ENCODE peak calls at places on chromosomes 1 and 21, in six cellular contexts. Y is small intestine, C is cardiac muscle cell, Q is Peyer's patch, H is fibroblast of lung, J is kidney. Z is an unnamed sample.

GRCh38 chr1:207885129-207886032 is 25.5 kb downstream of the CD34 start:
- DNase-seq in J (peak; percentile 92), Y (peak; percentile 80), C (peak; percentile 88), Q (peak; percentile 77), H (peak; percentile 72), Z (peak; percentile 69)

GRCh38 chr1:239361403-239361802 is 25.0 kb upstream of the CHRM3 start:
- DNase-seq in C (no peak), H (peak; percentile 98), J (no peak), Y (peak; percentile 20), Q (no peak), Z (no peak)

GRCh38 chr21:17352937-17353655 is 159.7 kb upstream of the CXADR start:
- DNase-seq in H (no peak), J (no peak), Q (no peak), Y (no peak), C (no peak), Z (no peak)

GRCh38 chr1:6918286-6918907 is 133.1 kb downstream of the CAMTA1 start:
- DNase-seq in J (peak; percentile 60), H (peak; percentile 74), Q (no peak), Y (no peak), C (no peak), Z (no peak)

GRCh38 chr1:186152227-186152944 is 222.7 kb downstream of the TPR start:
- DNase-seq in Y (no peak), Q (no peak), J (no peak), C (no peak), H (peak; percentile 83), Z (no peak)

GRCh38 chr1:11098931-11099309 is 749 bp downstream of the EXOSC10 start:
- DNase-seq in H (no peak), J (no peak), C (no peak), Y (no peak), Q (no peak), Z (no peak)

GRCh38 chr21:37566790-37567725 is 200.5 kb downstream of the DYRK1A start:
- DNase-seq in H (no peak), Y (peak; percentile 24), C (no peak), Q (no peak), J (no peak), Z (no peak)

GRCh38 chr21:39180429-39181019 is 2.7 kb downstream of the PSMG1 start:
- DNase-seq in Q (no peak), Y (no peak), C (no peak), J (no peak), H (no peak), Z (no peak)

GRCh38 chr1:246691622-246692495 is 32.4 kb upstream of the SCCPDH start:
- DNase-seq in Y (no peak), Q (no peak), C (no peak), J (no peak), H (peak; percentile 14), Z (no peak)

GRCh38 chr1:6517435-6517851 is 26.0 kb upstream of the PLEKHG5 start:
- DNase-seq in C (no peak), H (no peak), J (peak; percentile 26), Q (no peak), Y (no peak), Z (no peak)

GRCh38 chr1:109148838-109149555 is 35.1 kb downstream of the ELAPOR1 start:
- DNase-seq in H (no peak), Y (peak; percentile 34), C (no peak), J (no peak), Q (no peak), Z (no peak)

GRCh38 chr1:109151146-109151545 is 37.2 kb downstream of the ELAPOR1 start:
- DNase-seq in H (peak; percentile 72), Y (peak; percentile 80), J (peak; percentile 69), C (peak; percentile 16), Q (no peak), Z (no peak)

GRCh38 chr1:109149874-109150601 is 36.1 kb downstream of the ELAPOR1 start:
- DNase-seq in Q (no peak), Y (peak; percentile 38), H (no peak), C (no peak), J (no peak), Z (no peak)

GRCh38 chr1:109151591-109151990 is 37.7 kb downstream of the ELAPOR1 start:
- DNase-seq in H (no peak), Q (no peak), J (no peak), Y (no peak), C (no peak), Z (no peak)

DNA sequence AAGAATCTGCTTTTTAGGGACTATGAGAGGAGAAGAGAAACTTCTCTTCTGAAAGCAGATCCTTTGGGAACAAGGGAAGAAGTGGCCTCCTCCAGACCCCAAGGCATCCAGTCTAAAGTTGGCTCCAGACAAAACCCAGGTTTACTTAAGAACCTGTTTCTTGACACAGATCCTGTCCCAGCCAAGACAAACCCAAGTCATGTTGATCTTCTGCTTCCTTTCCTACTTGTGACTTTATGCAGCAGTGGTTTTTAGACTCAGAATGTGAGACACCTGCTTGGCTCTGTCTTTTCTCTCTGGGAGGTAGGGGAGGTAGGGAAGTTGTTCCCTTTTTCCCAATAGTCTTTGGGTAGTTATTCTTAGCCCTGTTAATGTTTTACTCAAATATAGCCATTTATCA is 38.3 kb downstream of the ELAPOR1 start:
- DNase-seq in Q (no peak), Y (peak; percentile 36), C (no peak), H (no peak), J (no peak), Z (no peak)
- H3K9me3 ChIP-seq in Q (no peaks in the 10 kb centered on the region), Y (no peaks in the 10 kb centered on the region), C (no peaks in the 10 kb centered on the region), H (no peaks in the 10 kb centered on the region), J (no peaks in the 10 kb centered on the region), Z (no peaks in the 10 kb centered on the region)

GRCh38 chr1:26119892-26120608 is 8.4 kb downstream of the PDIK1L start:
- DNase-seq in C (no peak), Y (no peak), H (no peak), J (no peak), Q (no peak), Z (no peak)
- H3K27ac ChIP-seq in C (peak overlapping the region; percentile 48), Y (no peak overlapping the region), H (no peak overlapping the region), J (no peak overlapping the region), Q (no peak overlapping the region), Z (no peak overlapping the region)

DNA sequence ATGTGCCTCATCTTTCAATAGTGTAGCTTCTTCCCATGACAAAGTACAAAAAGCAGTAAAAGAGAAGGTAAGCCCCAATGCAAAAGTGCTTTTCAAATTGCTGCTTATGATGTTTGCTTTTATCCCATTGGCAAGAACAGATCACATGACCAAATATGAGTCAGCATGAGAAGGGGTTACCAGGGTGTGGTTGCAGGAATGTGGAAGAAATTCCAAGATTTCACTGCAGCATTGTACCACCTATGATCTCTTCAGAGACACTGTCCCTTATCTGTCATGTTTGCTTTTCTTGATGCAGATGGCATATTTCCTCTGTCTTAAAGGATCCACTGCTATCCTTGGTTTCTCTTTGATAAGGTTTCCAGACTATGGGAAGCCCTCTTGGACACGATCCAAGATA is 1006.9 kb upstream of the PRMT6 start:
- DNase-seq in C (no peak), Y (no peak), Q (no peak), J (no peak), H (no peak), Z (no peak)
- H3K9me3 ChIP-seq in C (no peaks in the 10 kb centered on the region), Y (no peaks in the 10 kb centered on the region), Q (no peaks in the 10 kb centered on the region), J (no peaks in the 10 kb centered on the region), H (no peaks in the 10 kb centered on the region), Z (no peaks in the 10 kb centered on the region)

GRCh38 chr1:154964359-154964758 is 2.8 kb upstream of the PYGO2 start:
- DNase-seq in Q (no peak), C (no peak), H (no peak), Y (no peak), J (peak; percentile 8), Z (no peak)
- H3K27ac ChIP-seq in Q (no peak overlapping the region), C (peak overlapping the region; percentile 36), H (no peak overlapping the region), Y (peak overlapping the region; percentile 39), J (no peak overlapping the region), Z (no peak overlapping the region)

DNA sequence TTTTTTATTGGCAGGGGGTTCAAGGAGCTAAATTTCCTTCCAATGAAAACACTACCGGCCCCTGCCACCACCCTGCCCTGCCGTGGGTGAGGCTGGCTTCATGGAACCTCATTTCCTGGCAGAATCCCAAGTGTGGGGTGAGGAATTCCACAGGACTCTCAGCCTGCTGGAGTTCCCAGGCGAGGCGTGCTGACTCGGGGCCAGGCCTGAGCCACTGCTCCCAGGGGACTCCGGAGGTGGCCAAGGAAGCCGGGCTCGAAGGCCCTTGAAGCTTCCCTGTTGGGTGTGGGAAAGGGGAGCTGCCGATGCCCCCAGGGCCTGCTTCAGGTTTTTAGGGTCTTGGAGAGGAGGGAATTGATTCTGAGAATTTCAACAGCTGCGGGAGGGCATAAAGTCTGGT is 95.3 kb upstream of the ACTRT2 start:
- DNase-seq in Y (no peak), C (no peak), H (no peak), Q (no peak), J (no peak), Z (no peak)
- H3K9me3 ChIP-seq in Y (no peaks in the 10 kb centered on the region), C (peaks cover 3% of the 10 kb centered on the region), H (no peaks in the 10 kb centered on the region), Q (no peaks in the 10 kb centered on the region), J (no peaks in the 10 kb centered on the region), Z (no peaks in the 10 kb centered on the region)

GRCh38 chr21:28280611-28281010 is 712.1 kb downstream of the LTN1 start:
- DNase-seq in H (no peak), Q (no peak), Y (no peak), J (no peak), C (no peak), Z (no peak)

DNA sequence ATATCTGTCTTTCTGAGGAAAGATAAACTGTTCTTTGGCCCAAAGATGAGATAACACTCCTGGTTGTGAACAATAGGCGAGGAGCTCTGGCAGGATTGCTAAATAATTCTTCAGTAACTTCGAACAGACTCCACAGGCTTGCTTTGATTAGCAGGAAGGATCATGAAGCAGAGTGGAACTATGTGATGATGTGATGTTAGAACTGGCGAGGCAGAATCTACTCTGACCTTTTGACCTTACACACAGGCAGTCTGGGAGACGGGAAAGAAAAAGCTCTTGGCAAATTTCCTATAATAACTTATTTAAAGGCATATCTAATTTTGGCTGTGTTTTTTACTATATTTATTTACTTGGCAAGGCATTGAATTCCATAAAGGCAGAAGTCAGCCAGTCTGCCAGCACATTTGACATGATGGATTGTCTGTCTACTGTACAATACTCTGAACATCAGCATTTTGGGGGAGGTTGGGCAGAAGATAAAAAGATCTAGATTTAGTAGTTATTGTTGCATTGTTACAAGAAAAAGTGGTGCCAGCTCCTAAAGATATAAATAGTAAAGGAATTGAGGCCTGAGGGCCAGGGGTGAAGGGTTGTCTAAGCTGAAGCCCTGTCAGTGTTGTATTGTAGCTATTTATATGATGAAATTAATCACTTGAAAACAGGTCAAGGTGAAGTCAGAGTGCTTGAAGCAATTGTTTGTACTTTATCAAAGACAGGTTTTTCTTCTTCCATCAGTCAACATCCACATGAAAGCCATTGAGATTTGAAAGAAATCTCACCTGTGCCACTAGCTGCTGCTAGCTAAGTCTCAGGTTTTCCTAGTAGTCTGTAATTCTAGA is 708.8 kb downstream of the LTN1 start:
- DNase-seq in Y (peak; percentile 26), Q (no peak), J (no peak), C (peak; percentile 70), H (peak; percentile 94), Z (no peak)
- H3K27ac ChIP-seq in Y (no peak overlapping the region), Q (no peak overlapping the region), J (peak overlapping the region; percentile 8), C (peak overlapping the region; percentile 81), H (peak overlapping the region; percentile 2), Z (no peak overlapping the region)

GRCh38 chr1:56933161-56933560 is 32.7 kb downstream of the C8B start:
- DNase-seq in Y (no peak), Q (no peak), H (no peak), J (no peak), C (no peak), Z (no peak)

GRCh38 chr1:56934400-56935080 is 31.3 kb downstream of the C8B start:
- DNase-seq in C (no peak), H (no peak), Y (no peak), J (no peak), Q (no peak), Z (no peak)

GRCh38 chr1:56931686-56932085 is 34.1 kb downstream of the C8B start:
- DNase-seq in H (no peak), J (no peak), Y (no peak), Q (no peak), C (no peak), Z (no peak)

GRCh38 chr1:56929492-56929891 is 36.3 kb downstream of the C8B start:
- DNase-seq in Y (no peak), J (no peak), C (no peak), H (no peak), Q (no peak), Z (no peak)

GRCh38 chr1:56933606-56934005 is 32.2 kb downstream of the C8B start:
- DNase-seq in Y (no peak), J (no peak), H (no peak), Q (no peak), C (no peak), Z (no peak)
- H3K9me3 ChIP-seq in Y (no peaks in the 10 kb centered on the region), J (no peaks in the 10 kb centered on the region), H (no peaks in the 10 kb centered on the region), Q (no peaks in the 10 kb centered on the region), C (no peaks in the 10 kb centered on the region), Z (no peaks in the 10 kb centered on the region)

Z was measured in CD4-positive, alpha-beta memory T cell.